ENCODE peak calls at places on chromosomes 13 and 19, in six cellular contexts. Y, K, E, T, C and M are unnamed samples.

GRCh38 chr19:14146789-14147216 is 10.4 kb upstream of the ASF1B start:
- DNase-seq in Y (no peak), K (no peak), E (no peak), T (peak), C (no peak), M (no peak)

GRCh38 chr19:48836089-48837017 is at the start of gene HSD17B14:
- DNase-seq in Y (peak), K (no peak), E (no peak), T (peak), C (no peak), M (peak)

GRCh38 chr19:6602729-6603114 is 11.8 kb upstream of the CD70 start:
- DNase-seq in Y (no peak), K (no peak), E (no peak), T (no peak), C (no peak), M (no peak)

GRCh38 chr13:41049480-41049879 is 11.8 kb upstream of the WBP4 start:
- DNase-seq in Y (no peak), K (no peak), E (no peak), T (no peak), C (no peak), M (no peak)

GRCh38 chr13:78147905-78148304 is 229.3 kb upstream of the EDNRB start:
- DNase-seq in Y (no peak), K (no peak), E (no peak), T (no peak), C (peak), M (no peak)

GRCh38 chr13:77833331-77833863 is 85.2 kb downstream of the EDNRB start:
- DNase-seq in Y (no peak), K (no peak), E (no peak), T (peak), C (no peak), M (no peak)

GRCh38 chr19:10006752-10007323 is 3.5 kb downstream of the COL5A3 start:
- DNase-seq in Y (no peak), K (no peak), E (no peak), T (no peak), C (no peak), M (no peak)

GRCh38 chr19:50232600-50232999 is 29.2 kb downstream of the MYH14 start:
- DNase-seq in Y (no peak), K (no peak), E (no peak), T (no peak), C (no peak), M (no peak)

GRCh38 chr13:102548811-102549210 is 48.0 kb upstream of the TPP2 start:
- DNase-seq in Y (no peak), K (no peak), E (no peak), T (no peak), C (no peak), M (no peak)

GRCh38 chr13:99214232-99214631 is 13.6 kb downstream of the UBAC2 start:
- DNase-seq in Y (peak), K (no peak), E (peak), T (no peak), C (no peak), M (no peak)

GRCh38 chr19:41299046-41299754 is 10.8 kb upstream of the CCDC97 start:
- DNase-seq in Y (no peak), K (no peak), E (no peak), T (peak), C (no peak), M (peak)

GRCh38 chr13:30021611-30022010 is 171.2 kb upstream of the UBL3 start:
- DNase-seq in Y (no peak), K (no peak), E (no peak), T (no peak), C (no peak), M (no peak)

GRCh38 chr19:55179570-55180484 is at the start of gene SYT5:
- DNase-seq in Y (peak), K (peak), E (peak), T (no peak), C (no peak), M (peak)

GRCh38 chr19:51448011-51448744 is 10.1 kb downstream of the SIGLEC8 start:
- DNase-seq in Y (peak), K (no peak), E (peak), T (no peak), C (no peak), M (no peak)

GRCh38 chr19:54114340-54114826 is 1.1 kb downstream of the TFPT start:
- DNase-seq in Y (peak), K (no peak), E (peak), T (peak), C (no peak), M (peak)

GRCh38 chr13:72853000-72853399 is 71.1 kb downstream of the PIBF1 start:
- DNase-seq in Y (no peak), K (no peak), E (no peak), T (no peak), C (no peak), M (no peak)

GRCh38 chr19:1855040-1855827 is 7.0 kb upstream of the REXO1 start:
- DNase-seq in Y (peak), K (peak), E (peak), T (peak), C (no peak), M (peak)

GRCh38 chr19:35491838-35492360 is 1.6 kb upstream of the KRTDAP start:
- DNase-seq in Y (no peak), K (no peak), E (no peak), T (no peak), C (no peak), M (no peak)

GRCh38 chr19:35896643-35897040 is 3.7 kb downstream of the NFKBID start:
- DNase-seq in Y (no peak), K (no peak), E (no peak), T (no peak), C (no peak), M (peak)

GRCh38 chr19:4620675-4621074 is 18.6 kb upstream of the TNFAIP8L1 start:
- DNase-seq in Y (no peak), K (no peak), E (no peak), T (no peak), C (no peak), M (no peak)

GRCh38 chr13:51825165-51825592 is 19.8 kb downstream of the TMEM272 start:
- DNase-seq in Y (no peak), K (no peak), E (no peak), T (no peak), C (no peak), M (no peak)

GRCh38 chr13:46119883-46120614 is 15.2 kb upstream of the CPB2 start:
- DNase-seq in Y (no peak), K (no peak), E (no peak), T (no peak), C (peak), M (peak)

GRCh38 chr13:67224148-67224846 is 5.8 kb downstream of the PCDH9 start:
- DNase-seq in Y (peak), K (no peak), E (peak), T (peak), C (no peak), M (no peak)